ENCODE peak calls at places on chromosomes 11 and 22, in ten cellular contexts. X is activated T-cell treated with anti-CD3 and anti-CD28 coated beads for 48 hours, F is memory B cell, O is AG08395, H is anterior cingulate cortex, I is M059J, U is LHCN-M2, Z is NCI-H2029 treated with DMSO at 0.1 percent for 48 hours, C is adrenal gland, K is islet precursor cell. G is an unnamed sample.

GRCh38 chr22:19056951-19057401 is 65.2 kb downstream of the DGCR2 start:
- DNase-seq in Z (no peak), H (no peak), F (no peak), O (no peak), K (peak; percentile 44), U (no peak), C (no peak), X (no peak), I (no peak), G (peak; percentile 31)

GRCh38 chr11:1440496-1440895 is 46.1 kb downstream of the MOB2 start:
- DNase-seq in F (no peak), X (no peak), O (no peak), C (no peak), U (no peak), Z (no peak), H (no peak), K (no peak), I (no peak), G (no peak)

GRCh38 chr22:48748113-48748859 is 1079.4 kb downstream of the BRD1 start:
- DNase-seq in Z (no peak), O (no peak), I (no peak), F (no peak), U (no peak), C (no peak), H (no peak), X (no peak), K (peak; percentile 46), G (peak; percentile 32)

GRCh38 chr22:36391648-36392047 is 3.9 kb upstream of the MYH9 start:
- DNase-seq in X (no peak), Z (no peak), U (no peak), I (no peak), O (no peak), F (no peak), H (no peak), K (no peak), C (no peak), G (no peak)

GRCh38 chr11:115334932-115335788 is 169.1 kb downstream of the CADM1 start:
- DNase-seq in K (no peak), H (no peak), I (peak; percentile 51), C (no peak), U (peak; percentile 19), F (no peak), O (peak; percentile 31), Z (peak; percentile 20), X (no peak), G (no peak)

GRCh38 chr11:92253945-92254344 is 29.3 kb downstream of the FAT3 start:
- DNase-seq in K (no peak), Z (no peak), U (no peak), C (no peak), H (no peak), I (no peak), O (no peak), X (no peak), F (no peak), G (no peak)

GRCh38 chr11:15911377-15912044 is 444.8 kb downstream of the SOX6 start:
- DNase-seq in F (no peak), C (peak; percentile 21), K (peak; percentile 38), I (peak; percentile 6), U (no peak), H (peak; percentile 22), Z (peak; percentile 25), O (no peak), X (no peak), G (no peak)

GRCh38 chr11:112016088-112016764 is 9.0 kb upstream of the DLAT start:
- DNase-seq in U (peak; percentile 76), C (no peak), K (no peak), O (peak; percentile 32), X (no peak), Z (no peak), F (no peak), I (no peak), H (no peak), G (no peak)